ENCODE peak calls at places on chromosomes 3 and 15, in four cellular contexts. One of them, this sample, is unnamed.
A peak's percentile ranks its signal among the peaks of the same experiment; 100 is the strongest.

GRCh38 chr15:98123834-98124233 is 163.3 kb downstream of the ARRDC4 start:
- DNase-seq in PC-3: no peak
- DNase-seq in AG10803: peak; percentile 71
- DNase-seq in cardiac muscle cell: no peak
- DNase-seq in this sample: no peak

GRCh38 chr3:128127236-128127635 is 3.6 kb upstream of the RUVBL1 start:
- DNase-seq in cardiac muscle cell: no peak
- DNase-seq in PC-3: no peak
- DNase-seq in AG10803: no peak
- DNase-seq in this sample: no peak

GRCh38 chr15:55256281-55257013 is 33.2 kb downstream of the RAB27A start:
- DNase-seq in cardiac muscle cell: no peak
- DNase-seq in PC-3: no peak
- DNase-seq in AG10803: no peak
- DNase-seq in this sample: no peak

GRCh38 chr3:108090066-108090700 is 648 bp downstream of the CD47 start:
- DNase-seq in cardiac muscle cell: no peak
- DNase-seq in PC-3: peak; percentile 34
- DNase-seq in AG10803: peak; percentile 40
- DNase-seq in this sample: no peak

GRCh38 chr3:41026394-41027177 is 172.7 kb upstream of the CTNNB1 start:
- DNase-seq in cardiac muscle cell: peak; percentile 62
- DNase-seq in PC-3: peak; percentile 20
- DNase-seq in AG10803: peak; percentile 31
- DNase-seq in this sample: peak; percentile 21

GRCh38 chr3:67377299-67377698 is 277.1 kb downstream of the SUCLG2 start:
- DNase-seq in cardiac muscle cell: no peak
- DNase-seq in AG10803: no peak
- DNase-seq in PC-3: no peak
- DNase-seq in this sample: no peak

GRCh38 chr3:174397848-174398247 is 461.3 kb upstream of the NAALADL2 start:
- DNase-seq in PC-3: peak; percentile 73
- DNase-seq in cardiac muscle cell: peak; percentile 3
- DNase-seq in AG10803: peak; percentile 47
- DNase-seq in this sample: peak; percentile 14

GRCh38 chr15:52255008-52255407 is 40.6 kb downstream of the MYO5C start:
- DNase-seq in AG10803: peak; percentile 36
- DNase-seq in PC-3: peak; percentile 49
- DNase-seq in cardiac muscle cell: no peak
- DNase-seq in this sample: no peak

GRCh38 chr3:55128201-55128870 is 200.5 kb upstream of the LRTM1 start:
- DNase-seq in PC-3: no peak
- DNase-seq in cardiac muscle cell: no peak
- DNase-seq in AG10803: peak; percentile 98
- DNase-seq in this sample: peak; percentile 87

GRCh38 chr15:54660356-54660755 is 536.4 kb downstream of the RSL24D1 start:
- DNase-seq in AG10803: no peak
- DNase-seq in cardiac muscle cell: no peak
- DNase-seq in PC-3: no peak
- DNase-seq in this sample: no peak

GRCh38 chr3:10993729-10994065 is 1.1 kb downstream of the SLC6A1 start:
- DNase-seq in cardiac muscle cell: no peak
- DNase-seq in AG10803: no peak
- DNase-seq in PC-3: no peak
- DNase-seq in this sample: no peak

GRCh38 chr15:40926659-40927496 is 2.3 kb upstream of the DLL4 start:
- DNase-seq in cardiac muscle cell: no peak
- DNase-seq in PC-3: no peak
- DNase-seq in AG10803: no peak
- DNase-seq in this sample: no peak

GRCh38 chr3:129593595-129594339 is 12.7 kb downstream of the PLXND1 start:
- DNase-seq in PC-3: no peak
- DNase-seq in cardiac muscle cell: no peak
- DNase-seq in AG10803: peak; percentile 47
- DNase-seq in this sample: no peak
- H3K4me3 ChIP-seq in PC-3: no peak overlapping the region
- H3K4me3 ChIP-seq in cardiac muscle cell: no peak overlapping the region
- H3K4me3 ChIP-seq in AG10803: no peak overlapping the region
- H3K4me3 ChIP-seq in this sample: no peak overlapping the region

GRCh38 chr3:45048244-45048643 is 22.1 kb downstream of the CLEC3B start:
- DNase-seq in PC-3: no peak
- DNase-seq in AG10803: no peak
- DNase-seq in cardiac muscle cell: no peak
- DNase-seq in this sample: no peak

GRCh38 chr3:45038096-45038455 is 12.0 kb downstream of the CLEC3B start:
- DNase-seq in PC-3: no peak
- DNase-seq in AG10803: no peak
- DNase-seq in cardiac muscle cell: no peak
- DNase-seq in this sample: no peak

GRCh38 chr3:45042162-45042561 is 16.1 kb downstream of the CLEC3B start:
- DNase-seq in cardiac muscle cell: no peak
- DNase-seq in AG10803: no peak
- DNase-seq in PC-3: no peak
- DNase-seq in this sample: no peak

GRCh38 chr3:45041666-45042065 is 15.6 kb downstream of the CLEC3B start:
- DNase-seq in AG10803: no peak
- DNase-seq in cardiac muscle cell: no peak
- DNase-seq in PC-3: no peak
- DNase-seq in this sample: no peak

DNA sequence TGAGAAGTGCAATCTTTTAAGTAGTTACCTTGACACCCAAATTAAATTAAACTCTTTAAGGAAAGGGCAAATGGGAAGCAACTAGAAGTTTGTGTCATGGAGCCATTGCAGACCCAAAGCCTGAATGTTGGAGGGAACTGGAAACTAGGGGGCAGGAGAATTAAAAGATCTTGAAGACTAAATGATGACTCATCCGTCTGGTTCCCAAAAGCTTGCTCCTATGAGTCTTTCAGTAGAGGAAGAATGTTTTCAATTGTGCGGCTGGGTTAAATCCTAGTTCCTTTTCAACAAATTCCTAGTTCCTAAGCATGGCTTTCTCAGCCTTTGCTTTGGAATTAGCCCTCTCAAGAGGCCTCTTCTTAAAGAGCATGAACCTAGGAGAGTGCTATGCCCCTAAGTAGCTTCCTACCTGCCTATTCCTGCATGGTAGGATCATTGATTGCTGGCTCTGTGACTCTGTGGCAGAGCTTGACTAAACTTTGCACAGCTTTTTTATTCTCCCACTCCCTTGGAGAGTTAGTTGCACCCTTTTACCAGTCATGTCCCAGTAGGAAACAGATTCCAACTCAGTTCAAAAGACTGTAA is 17.7 kb downstream of the CLEC3B start:
- DNase-seq in cardiac muscle cell: no peak
- DNase-seq in PC-3: peak; percentile 78
- DNase-seq in AG10803: peak; percentile 91
- DNase-seq in this sample: peak; percentile 77
- TF ChIP-seq CTCF in cardiac muscle cell: peak; percentile 32
- TF ChIP-seq CTCF in PC-3: peak; percentile 48
- TF ChIP-seq CTCF in AG10803: peak; percentile 53
- TF ChIP-seq CTCF in this sample: peak; percentile 24

DNA sequence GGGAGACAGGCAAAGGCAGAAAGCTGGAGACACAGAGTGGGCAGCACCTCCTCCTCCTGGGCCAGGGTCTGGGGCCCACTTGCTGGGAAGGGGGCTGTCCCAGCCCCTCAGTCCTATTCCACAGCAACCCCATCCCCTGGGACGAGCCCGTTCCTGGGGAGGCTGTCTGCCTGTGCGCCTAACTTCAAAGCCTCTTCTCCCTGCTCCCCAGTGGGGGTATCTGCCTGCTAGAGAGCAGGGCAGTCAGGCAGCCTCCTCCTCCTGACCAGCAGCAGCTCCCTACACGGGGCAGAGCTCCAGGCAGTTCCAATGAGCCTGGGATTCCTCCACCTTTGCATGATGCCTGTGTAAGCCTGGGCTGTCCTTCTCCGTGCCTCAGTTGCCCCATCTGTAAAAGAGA is 6.9 kb downstream of the PTH1R start:
- DNase-seq in cardiac muscle cell: no peak
- DNase-seq in PC-3: no peak
- DNase-seq in AG10803: no peak
- DNase-seq in this sample: no peak
- H3K4me3 ChIP-seq in cardiac muscle cell: peak overlapping the region; percentile 51
- H3K4me3 ChIP-seq in PC-3: no peak overlapping the region
- H3K4me3 ChIP-seq in AG10803: no peak overlapping the region
- H3K4me3 ChIP-seq in this sample: no peak overlapping the region

GRCh38 chr15:64090527-64090926 is 3.1 kb downstream of the CIAO2A start:
- DNase-seq in AG10803: no peak
- DNase-seq in PC-3: no peak
- DNase-seq in cardiac muscle cell: no peak
- DNase-seq in this sample: no peak

GRCh38 chr15:64093627-64094417 is at the start of gene CIAO2A:
- DNase-seq in cardiac muscle cell: peak; percentile 96
- DNase-seq in PC-3: peak; percentile 97
- DNase-seq in AG10803: peak; percentile 98
- DNase-seq in this sample: peak; percentile 99

GRCh38 chr15:64089553-64090280 is 3.9 kb downstream of the CIAO2A start:
- DNase-seq in cardiac muscle cell: no peak
- DNase-seq in PC-3: no peak
- DNase-seq in AG10803: no peak
- DNase-seq in this sample: no peak

GRCh38 chr15:64092864-64093626 is 593 bp downstream of the CIAO2A start:
- DNase-seq in AG10803: peak; percentile 66
- DNase-seq in PC-3: peak; percentile 12
- DNase-seq in cardiac muscle cell: peak; percentile 51
- DNase-seq in this sample: no peak

DNA sequence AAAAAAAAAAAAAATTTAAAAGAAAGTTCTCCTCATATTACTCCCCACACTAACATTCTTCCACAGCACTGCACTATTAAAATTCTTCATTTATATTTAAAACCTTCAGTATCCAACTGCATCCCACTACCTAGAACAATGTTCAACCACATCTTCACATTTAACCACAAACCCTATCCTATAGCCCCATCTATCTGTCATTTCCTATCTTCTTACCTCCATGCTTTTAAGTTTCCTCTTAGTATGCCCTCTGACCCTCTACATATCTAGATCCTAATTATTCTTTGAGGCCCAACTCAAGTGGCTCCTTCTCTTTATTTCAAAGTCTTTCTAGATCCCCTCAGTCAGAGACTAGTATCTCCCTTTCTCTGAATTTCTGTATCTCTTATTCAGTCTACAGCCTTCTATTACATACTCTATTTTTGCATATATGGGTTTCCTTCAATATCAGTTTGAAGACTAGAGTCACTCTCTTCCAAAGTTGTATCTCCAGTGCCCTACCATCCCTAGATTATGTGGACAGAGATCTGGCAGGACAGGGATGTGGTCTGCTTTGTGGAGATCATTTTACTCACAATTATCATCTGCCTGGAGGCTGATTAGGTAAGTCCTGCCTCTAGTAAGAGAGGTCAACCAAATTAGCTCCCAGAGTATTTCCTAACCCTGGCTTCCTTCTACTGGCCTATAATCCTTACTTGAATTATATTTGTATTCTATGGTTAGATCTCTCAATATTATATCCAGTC is 1.4 kb downstream of the CIAO2A start:
- DNase-seq in cardiac muscle cell: no peak
- DNase-seq in AG10803: no peak
- DNase-seq in PC-3: peak; percentile 28
- DNase-seq in this sample: no peak
- TF ChIP-seq CTCF in cardiac muscle cell: no peak
- TF ChIP-seq CTCF in AG10803: no peak
- TF ChIP-seq CTCF in PC-3: peak; percentile 51
- TF ChIP-seq CTCF in this sample: no peak

DNA sequence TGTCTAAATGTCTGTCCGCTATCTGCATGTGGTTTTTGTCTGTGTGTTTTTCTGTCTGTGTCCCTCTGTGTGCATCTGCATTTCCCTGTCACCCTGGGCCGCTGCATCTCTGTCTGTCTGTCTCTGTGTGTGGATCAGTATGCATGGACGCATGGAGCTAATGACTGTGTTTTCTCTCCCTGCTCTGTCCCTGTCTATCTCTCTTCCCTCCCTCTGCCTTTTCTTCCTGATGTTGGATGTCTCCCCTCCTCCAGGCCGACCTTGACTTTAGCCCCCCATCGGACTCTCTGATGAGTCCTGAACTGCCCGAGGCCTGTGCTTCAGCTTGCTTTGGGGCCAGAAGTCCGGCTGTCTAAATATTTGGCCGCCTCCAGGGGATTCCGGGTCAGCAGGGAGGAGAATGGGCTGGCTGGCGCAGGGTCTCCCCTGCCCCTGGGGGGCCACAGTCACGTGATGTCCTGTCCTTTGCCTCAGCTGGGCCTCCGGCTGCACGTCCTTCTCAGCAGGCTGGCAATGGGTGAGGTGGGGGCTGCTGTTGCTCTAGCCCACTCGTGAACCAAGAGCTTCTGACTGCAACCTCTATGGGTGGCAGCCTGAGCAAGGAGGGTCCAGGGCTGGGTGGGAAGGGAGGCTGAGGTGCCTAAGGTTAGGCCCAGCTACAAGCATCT is 3.7 kb downstream of the SLC38A3 start:
- DNase-seq in cardiac muscle cell: no peak
- DNase-seq in AG10803: no peak
- DNase-seq in PC-3: no peak
- DNase-seq in this sample: no peak
- H3K4me3 ChIP-seq in cardiac muscle cell: no peak overlapping the region
- H3K4me3 ChIP-seq in AG10803: no peak overlapping the region
- H3K4me3 ChIP-seq in PC-3: no peak overlapping the region
- H3K4me3 ChIP-seq in this sample: no peak overlapping the region

GRCh38 chr3:134852893-134853351 is 57.9 kb downstream of the EPHB1 start:
- DNase-seq in cardiac muscle cell: no peak
- DNase-seq in AG10803: no peak
- DNase-seq in PC-3: no peak
- DNase-seq in this sample: no peak
- TF ChIP-seq CTCF in cardiac muscle cell: no peak
- TF ChIP-seq CTCF in AG10803: no peak
- TF ChIP-seq CTCF in PC-3: no peak
- TF ChIP-seq CTCF in this sample: no peak

GRCh38 chr3:8507496-8507895 is 5.9 kb downstream of the LMCD1 start:
- DNase-seq in AG10803: no peak
- DNase-seq in cardiac muscle cell: no peak
- DNase-seq in PC-3: no peak
- DNase-seq in this sample: no peak
- H3K4me3 ChIP-seq in AG10803: no peak overlapping the region
- H3K4me3 ChIP-seq in cardiac muscle cell: no peak overlapping the region
- H3K4me3 ChIP-seq in PC-3: no peak overlapping the region
- H3K4me3 ChIP-seq in this sample: no peak overlapping the region

DNA sequence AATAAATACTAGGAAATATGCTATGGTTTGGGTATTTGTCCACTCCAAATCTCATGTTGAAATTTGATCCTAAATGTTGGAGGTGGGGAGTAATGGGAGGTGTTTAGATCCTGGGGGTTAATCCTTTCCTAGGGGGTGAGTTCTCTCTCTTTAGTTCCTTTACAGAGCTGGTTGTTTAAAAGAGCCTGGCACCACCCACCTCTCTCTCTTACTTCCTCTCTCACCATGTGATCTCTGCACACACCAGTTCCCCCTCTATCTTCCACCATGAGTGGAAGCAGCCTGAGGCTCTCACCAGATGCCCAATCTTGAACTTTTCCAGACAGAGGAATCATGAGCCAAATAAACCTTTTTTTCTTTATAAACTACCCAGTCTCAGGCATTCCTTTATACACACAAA is 10.5 kb downstream of the SLC24A5 start:
- DNase-seq in PC-3: no peak
- DNase-seq in AG10803: no peak
- DNase-seq in cardiac muscle cell: no peak
- DNase-seq in this sample: no peak
- TF ChIP-seq CTCF in PC-3: no peak
- TF ChIP-seq CTCF in AG10803: no peak
- TF ChIP-seq CTCF in cardiac muscle cell: no peak
- TF ChIP-seq CTCF in this sample: no peak

This sample was measured in HFF-Myc.